ENCODE peak calls at places on chromosome 12, in five cellular contexts. E is stimulated activated CD4-positive, alpha-beta T cell treated with anti-CD3 and anti-CD28 coated beads, Interleukin-12 subunit alpha, Interleukin-12 subunit beta, amount 100 ng/mL, for 48 hours; R is CD8-positive, alpha-beta T cell; O is DMS153; J is brain microvascular endothelial cell. L is an unnamed sample.

GRCh38 chr12:56338643-56339422 is at the start of gene IL23A:
- DNase-seq in E (peak), R (peak), O (peak), J (no peak), L (peak)

GRCh38 chr12:108332791-108333382 is 6.2 kb downstream of the CMKLR1 start:
- DNase-seq in E (no peak), R (no peak), O (no peak), J (peak), L (no peak)

GRCh38 chr12:58359084-58359483 is 417.7 kb downstream of the ATP23 start:
- DNase-seq in E (no peak), R (no peak), O (no peak), J (no peak), L (no peak)

GRCh38 chr12:88816201-88816600 is 235.9 kb upstream of the KITLG start:
- DNase-seq in E (no peak), R (no peak), O (no peak), J (no peak), L (peak)

GRCh38 chr12:112170971-112171596 is 45.7 kb downstream of the TRAFD1 start:
- DNase-seq in E (no peak), R (no peak), O (no peak), J (no peak), L (no peak)

GRCh38 chr12:112828534-112828933 is 37.0 kb downstream of the RPH3A start:
- DNase-seq in E (no peak), R (no peak), O (no peak), J (no peak), L (no peak)

GRCh38 chr12:41514050-41514449 is 325.9 kb downstream of the PDZRN4 start:
- DNase-seq in E (no peak), R (no peak), O (peak), J (no peak), L (no peak)

GRCh38 chr12:112458330-112458729 is 39.6 kb downstream of the PTPN11 start:
- DNase-seq in E (no peak), R (no peak), O (no peak), J (no peak), L (no peak)

GRCh38 chr12:58204086-58204485 is 262.7 kb downstream of the ATP23 start:
- DNase-seq in E (no peak), R (no peak), O (no peak), J (peak), L (peak)

GRCh38 chr12:50145439-50145838 is 21.7 kb downstream of the CERS5 start:
- DNase-seq in E (no peak), R (no peak), O (no peak), J (no peak), L (no peak)

GRCh38 chr12:113680868-113681267 is 209.2 kb upstream of the LHX5 start:
- DNase-seq in E (no peak), R (no peak), O (no peak), J (no peak), L (no peak)

GRCh38 chr12:66514581-66514980 is 164.3 kb downstream of the GRIP1 start:
- DNase-seq in E (no peak), R (no peak), O (no peak), J (peak), L (peak)

GRCh38 chr12:115598827-115599226 is 678.7 kb downstream of the MED13L start:
- DNase-seq in E (no peak), R (no peak), O (peak), J (no peak), L (peak)

GRCh38 chr12:54725233-54725843 is 77.2 kb upstream of the DCD start:
- DNase-seq in E (no peak), R (no peak), O (no peak), J (peak), L (no peak)

GRCh38 chr12:66103011-66103913 is 27.3 kb downstream of the LLPH start:
- DNase-seq in E (no peak), R (no peak), O (no peak), J (no peak), L (no peak)

GRCh38 chr12:118611295-118611694 is 234.9 kb downstream of the SUDS3 start:
- DNase-seq in E (no peak), R (no peak), O (no peak), J (no peak), L (no peak)

GRCh38 chr12:28954333-28954732 is 194.7 kb upstream of the FAR2 start:
- DNase-seq in E (no peak), R (no peak), O (no peak), J (peak), L (peak)

GRCh38 chr12:48773686-48774085 is 15.2 kb downstream of the ADCY6 start:
- DNase-seq in E (no peak), R (no peak), O (no peak), J (no peak), L (no peak)

L was measured in astrocyte.